ENCODE peak calls at places on chromosomes 5 and 9, in four cellular contexts. One of them, this sample, is unnamed.

GRCh38 chr5:115551415-115551814 is 6.8 kb upstream of the FEM1C start:
- DNase-seq in activated T-cell treated with anti-CD3 and anti-CD28 coated beads for 24 hours: no peak
- DNase-seq in T-helper 1 cell: no peak
- DNase-seq in endothelial cell: no peak
- DNase-seq in this sample: no peak

GRCh38 chr5:7261049-7261448 is 134.9 kb upstream of the ADCY2 start:
- DNase-seq in activated T-cell treated with anti-CD3 and anti-CD28 coated beads for 24 hours: no peak
- DNase-seq in T-helper 1 cell: no peak
- DNase-seq in endothelial cell: peak
- DNase-seq in this sample: no peak

GRCh38 chr5:164881442-164881841 is 1376.0 kb downstream of the MAT2B start:
- DNase-seq in activated T-cell treated with anti-CD3 and anti-CD28 coated beads for 24 hours: no peak
- DNase-seq in T-helper 1 cell: no peak
- DNase-seq in endothelial cell: no peak
- DNase-seq in this sample: no peak

GRCh38 chr5:88680253-88681132 is 202.5 kb downstream of the MEF2C start:
- DNase-seq in activated T-cell treated with anti-CD3 and anti-CD28 coated beads for 24 hours: peak
- DNase-seq in T-helper 1 cell: peak
- DNase-seq in endothelial cell: peak
- DNase-seq in this sample: peak

GRCh38 chr9:3804148-3804547 is 278.3 kb upstream of the RFX3 start:
- DNase-seq in activated T-cell treated with anti-CD3 and anti-CD28 coated beads for 24 hours: no peak
- DNase-seq in T-helper 1 cell: no peak
- DNase-seq in endothelial cell: no peak
- DNase-seq in this sample: no peak

GRCh38 chr5:43420241-43420640 is 8.1 kb upstream of the CCL28 start:
- DNase-seq in activated T-cell treated with anti-CD3 and anti-CD28 coated beads for 24 hours: no peak
- DNase-seq in T-helper 1 cell: no peak
- DNase-seq in endothelial cell: no peak
- DNase-seq in this sample: no peak

GRCh38 chr9:127915325-127915752 is 1.5 kb downstream of the ST6GALNAC4 start:
- DNase-seq in activated T-cell treated with anti-CD3 and anti-CD28 coated beads for 24 hours: no peak
- DNase-seq in T-helper 1 cell: no peak
- DNase-seq in endothelial cell: no peak
- DNase-seq in this sample: no peak

GRCh38 chr9:6590329-6590728 is 55.2 kb downstream of the GLDC start:
- DNase-seq in activated T-cell treated with anti-CD3 and anti-CD28 coated beads for 24 hours: no peak
- DNase-seq in T-helper 1 cell: no peak
- DNase-seq in endothelial cell: no peak
- DNase-seq in this sample: no peak

GRCh38 chr9:94082553-94082952 is 1.7 kb upstream of the PTPDC1 start:
- DNase-seq in activated T-cell treated with anti-CD3 and anti-CD28 coated beads for 24 hours: no peak
- DNase-seq in T-helper 1 cell: no peak
- DNase-seq in endothelial cell: no peak
- DNase-seq in this sample: no peak

GRCh38 chr5:123976393-123977029 is 464.5 kb downstream of the CSNK1G3 start:
- DNase-seq in activated T-cell treated with anti-CD3 and anti-CD28 coated beads for 24 hours: no peak
- DNase-seq in T-helper 1 cell: no peak
- DNase-seq in endothelial cell: no peak
- DNase-seq in this sample: no peak

GRCh38 chr5:5288236-5288635 is 134.2 kb upstream of the ICE1 start:
- DNase-seq in activated T-cell treated with anti-CD3 and anti-CD28 coated beads for 24 hours: no peak
- DNase-seq in T-helper 1 cell: no peak
- DNase-seq in endothelial cell: no peak
- DNase-seq in this sample: no peak

GRCh38 chr9:137167113-137167751 is 2.6 kb downstream of the LRRC26 start:
- DNase-seq in activated T-cell treated with anti-CD3 and anti-CD28 coated beads for 24 hours: no peak
- DNase-seq in T-helper 1 cell: no peak
- DNase-seq in endothelial cell: no peak
- DNase-seq in this sample: no peak

GRCh38 chr9:8734760-8735159 is 935.2 kb upstream of the DMAC1 start:
- DNase-seq in activated T-cell treated with anti-CD3 and anti-CD28 coated beads for 24 hours: no peak
- DNase-seq in T-helper 1 cell: no peak
- DNase-seq in endothelial cell: no peak
- DNase-seq in this sample: no peak

GRCh38 chr5:56414056-56414455 is 180.9 kb upstream of the ANKRD55 start:
- DNase-seq in activated T-cell treated with anti-CD3 and anti-CD28 coated beads for 24 hours: no peak
- DNase-seq in T-helper 1 cell: no peak
- DNase-seq in endothelial cell: no peak
- DNase-seq in this sample: no peak

GRCh38 chr9:135482015-135482754 is 2.6 kb downstream of the PPP1R26 start:
- DNase-seq in activated T-cell treated with anti-CD3 and anti-CD28 coated beads for 24 hours: no peak
- DNase-seq in T-helper 1 cell: no peak
- DNase-seq in endothelial cell: no peak
- DNase-seq in this sample: no peak

GRCh38 chr5:168291281-168291960 is at the start of gene WWC1:
- DNase-seq in activated T-cell treated with anti-CD3 and anti-CD28 coated beads for 24 hours: peak
- DNase-seq in T-helper 1 cell: peak
- DNase-seq in endothelial cell: peak
- DNase-seq in this sample: peak

GRCh38 chr9:129166962-129167557 is 11.0 kb downstream of the IER5L start:
- DNase-seq in activated T-cell treated with anti-CD3 and anti-CD28 coated beads for 24 hours: no peak
- DNase-seq in T-helper 1 cell: no peak
- DNase-seq in endothelial cell: no peak
- DNase-seq in this sample: no peak

GRCh38 chr9:85639675-85640186 is 102.0 kb downstream of the AGTPBP1 start:
- DNase-seq in activated T-cell treated with anti-CD3 and anti-CD28 coated beads for 24 hours: no peak
- DNase-seq in T-helper 1 cell: no peak
- DNase-seq in endothelial cell: no peak
- DNase-seq in this sample: no peak

GRCh38 chr5:74685979-74686631 is 1.1 kb downstream of the HEXB start:
- DNase-seq in activated T-cell treated with anti-CD3 and anti-CD28 coated beads for 24 hours: no peak
- DNase-seq in T-helper 1 cell: no peak
- DNase-seq in endothelial cell: no peak
- DNase-seq in this sample: peak

GRCh38 chr9:126933334-126933980 is 18.9 kb downstream of the RALGPS1 start:
- DNase-seq in activated T-cell treated with anti-CD3 and anti-CD28 coated beads for 24 hours: no peak
- DNase-seq in T-helper 1 cell: no peak
- DNase-seq in endothelial cell: no peak
- DNase-seq in this sample: no peak

GRCh38 chr9:74887041-74887980 is at the start of gene TRPM6:
- DNase-seq in activated T-cell treated with anti-CD3 and anti-CD28 coated beads for 24 hours: peak
- DNase-seq in T-helper 1 cell: peak
- DNase-seq in endothelial cell: peak
- DNase-seq in this sample: no peak

GRCh38 chr5:163408311-163408923 is 29.0 kb upstream of the CCNG1 start:
- DNase-seq in activated T-cell treated with anti-CD3 and anti-CD28 coated beads for 24 hours: peak
- DNase-seq in T-helper 1 cell: peak
- DNase-seq in endothelial cell: peak
- DNase-seq in this sample: peak

GRCh38 chr5:34524123-34524522 is 132.0 kb upstream of the RAI14 start:
- DNase-seq in activated T-cell treated with anti-CD3 and anti-CD28 coated beads for 24 hours: no peak
- DNase-seq in T-helper 1 cell: no peak
- DNase-seq in endothelial cell: no peak
- DNase-seq in this sample: no peak

GRCh38 chr5:157308826-157309465 is 43.0 kb downstream of the CYFIP2 start:
- DNase-seq in activated T-cell treated with anti-CD3 and anti-CD28 coated beads for 24 hours: no peak
- DNase-seq in T-helper 1 cell: peak
- DNase-seq in endothelial cell: no peak
- DNase-seq in this sample: peak

GRCh38 chr9:136659861-136660784 is 2.6 kb upstream of the EGFL7 start:
- DNase-seq in activated T-cell treated with anti-CD3 and anti-CD28 coated beads for 24 hours: no peak
- DNase-seq in T-helper 1 cell: no peak
- DNase-seq in endothelial cell: peak
- DNase-seq in this sample: no peak

GRCh38 chr9:92001244-92001643 is 51.2 kb upstream of the ROR2 start:
- DNase-seq in activated T-cell treated with anti-CD3 and anti-CD28 coated beads for 24 hours: no peak
- DNase-seq in T-helper 1 cell: no peak
- DNase-seq in endothelial cell: no peak
- DNase-seq in this sample: no peak

GRCh38 chr5:126268697-126269315 is 154.4 kb upstream of the GRAMD2B start:
- DNase-seq in activated T-cell treated with anti-CD3 and anti-CD28 coated beads for 24 hours: no peak
- DNase-seq in T-helper 1 cell: no peak
- DNase-seq in endothelial cell: no peak
- DNase-seq in this sample: no peak

GRCh38 chr5:123599171-123599570 is 87.2 kb downstream of the CSNK1G3 start:
- DNase-seq in activated T-cell treated with anti-CD3 and anti-CD28 coated beads for 24 hours: no peak
- DNase-seq in T-helper 1 cell: no peak
- DNase-seq in endothelial cell: no peak
- DNase-seq in this sample: no peak

GRCh38 chr9:96085536-96086143 is 210.1 kb downstream of the ERCC6L2 start:
- DNase-seq in activated T-cell treated with anti-CD3 and anti-CD28 coated beads for 24 hours: no peak
- DNase-seq in T-helper 1 cell: no peak
- DNase-seq in endothelial cell: no peak
- DNase-seq in this sample: no peak

GRCh38 chr5:78530342-78531096 is 118.1 kb downstream of the LHFPL2 start:
- DNase-seq in activated T-cell treated with anti-CD3 and anti-CD28 coated beads for 24 hours: no peak
- DNase-seq in T-helper 1 cell: no peak
- DNase-seq in endothelial cell: no peak
- DNase-seq in this sample: no peak